ENCODE peak calls at places on chromosome 5, in seven cellular contexts. M, D, O, J, K, V and R are unnamed samples.

GRCh38 chr5:134088291-134088690 is 26.2 kb upstream of the TCF7 start:
- DNase-seq in V (no peak), K (no peak), J (no peak), O (no peak), M (no peak), D (no peak), R (no peak)

GRCh38 chr5:113122053-113122452 is 145.5 kb downstream of the DCP2 start:
- DNase-seq in K (no peak), J (no peak), M (no peak), V (no peak), O (no peak), D (no peak), R (no peak)

GRCh38 chr5:144598451-144599068 is 427.9 kb downstream of the KCTD16 start:
- DNase-seq in V (no peak), O (no peak), D (peak; percentile 44), J (no peak), K (no peak), M (peak; percentile 13), R (no peak)

GRCh38 chr5:180629703-180630382 is 19.6 kb downstream of the FLT4 start:
- DNase-seq in M (no peak), J (no peak), K (no peak), D (no peak), V (no peak), O (no peak), R (no peak)

GRCh38 chr5:115986358-115986757 is 24.1 kb downstream of the LVRN start:
- DNase-seq in V (no peak), O (no peak), K (no peak), J (no peak), M (no peak), D (no peak), R (no peak)

GRCh38 chr5:78627766-78628165 is 20.8 kb downstream of the LHFPL2 start:
- DNase-seq in M (no peak), D (no peak), O (no peak), K (no peak), J (no peak), V (no peak), R (no peak)

GRCh38 chr5:149429839-149430721 is 51.0 kb upstream of the IL17B start:
- DNase-seq in D (no peak), O (peak; percentile 47), V (no peak), M (no peak), K (no peak), J (no peak), R (no peak)

GRCh38 chr5:36610629-36611028 is 4.2 kb downstream of the SLC1A3 start:
- DNase-seq in V (no peak), M (no peak), K (no peak), J (no peak), O (no peak), D (no peak), R (no peak)

GRCh38 chr5:169296456-169297220 is 4.3 kb downstream of the SLIT3 start:
- DNase-seq in O (peak; percentile 35), V (no peak), J (no peak), M (peak; percentile 4), D (no peak), K (no peak), R (no peak)

GRCh38 chr5:94785111-94785510 is 166.6 kb downstream of the SLF1 start:
- DNase-seq in K (no peak), V (no peak), D (no peak), J (no peak), M (no peak), O (no peak), R (no peak)

GRCh38 chr5:59062986-59063683 is 480.3 kb downstream of the RAB3C start:
- DNase-seq in V (no peak), M (no peak), J (no peak), O (no peak), K (no peak), D (no peak), R (no peak)

GRCh38 chr5:87394407-87394806 is 18.3 kb downstream of the CCNH start:
- DNase-seq in K (no peak), V (no peak), O (no peak), D (no peak), J (no peak), M (no peak), R (no peak)

GRCh38 chr5:150113047-150113744 is 26.8 kb upstream of the CSF1R start:
- DNase-seq in V (peak; percentile 47), M (no peak), J (no peak), D (peak; percentile 25), K (no peak), O (peak; percentile 18), R (no peak)

GRCh38 chr5:59317023-59317771 is 576.3 kb downstream of the PDE4D start:
- DNase-seq in O (peak; percentile 61), J (no peak), D (no peak), M (peak; percentile 32), K (no peak), V (no peak), R (no peak)

GRCh38 chr5:91162534-91163381 is 220.4 kb downstream of the ARRDC3 start:
- DNase-seq in V (peak; percentile 62), K (peak; percentile 11), O (peak; percentile 84), D (peak; percentile 75), M (peak; percentile 35), J (peak; percentile 38), R (no peak)

DNA sequence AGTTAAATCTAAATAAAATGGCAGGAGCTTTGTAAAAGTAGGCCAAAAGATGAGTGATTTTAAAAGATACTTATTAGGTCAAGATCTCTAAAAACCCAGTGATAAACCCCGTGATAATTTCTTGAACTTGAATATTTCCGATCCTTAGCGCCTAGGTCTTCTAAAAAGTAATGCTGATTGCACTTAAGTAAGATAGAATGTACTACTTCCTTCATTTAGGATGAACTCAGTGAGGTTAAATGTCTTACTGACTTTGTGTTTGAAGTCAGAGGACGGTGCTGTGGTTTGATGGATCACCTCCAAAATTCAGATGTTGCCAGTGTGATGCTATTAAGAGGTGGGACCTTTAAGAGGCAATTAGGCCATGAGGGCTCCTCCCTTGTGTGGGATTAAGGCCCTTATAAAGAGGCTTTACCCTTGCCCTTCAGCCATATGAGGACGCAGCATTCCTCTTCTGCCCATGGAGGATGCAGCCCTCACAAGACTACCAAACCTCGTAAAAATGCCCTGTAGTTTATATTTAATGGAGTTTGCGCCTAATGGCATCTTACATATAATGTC is 130.1 kb downstream of the TRIO start:
- DNase-seq in M (no peak), K (no peak), V (no peak), D (no peak), O (no peak), J (no peak), R (no peak)
- H3K4me3 ChIP-seq in M (no peak overlapping the region), K (no peak overlapping the region), V (no peak overlapping the region), D (no peak overlapping the region), O (no peak overlapping the region), J (no peak overlapping the region), R (no peak overlapping the region)

GRCh38 chr5:171639236-171639635 is 146.4 kb upstream of the SMIM23 start:
- DNase-seq in V (no peak), M (no peak), O (no peak), D (no peak), J (no peak), K (no peak), R (no peak)

GRCh38 chr5:171641891-171642290 is 143.7 kb upstream of the SMIM23 start:
- DNase-seq in K (no peak), O (no peak), D (no peak), M (no peak), J (no peak), V (no peak), R (no peak)

GRCh38 chr5:171639966-171640365 is 145.7 kb upstream of the SMIM23 start:
- DNase-seq in K (no peak), D (no peak), M (no peak), V (no peak), J (no peak), O (no peak), R (no peak)

GRCh38 chr5:171642894-171643293 is 142.7 kb upstream of the SMIM23 start:
- DNase-seq in M (no peak), V (no peak), D (no peak), O (no peak), J (no peak), K (no peak), R (no peak)

DNA sequence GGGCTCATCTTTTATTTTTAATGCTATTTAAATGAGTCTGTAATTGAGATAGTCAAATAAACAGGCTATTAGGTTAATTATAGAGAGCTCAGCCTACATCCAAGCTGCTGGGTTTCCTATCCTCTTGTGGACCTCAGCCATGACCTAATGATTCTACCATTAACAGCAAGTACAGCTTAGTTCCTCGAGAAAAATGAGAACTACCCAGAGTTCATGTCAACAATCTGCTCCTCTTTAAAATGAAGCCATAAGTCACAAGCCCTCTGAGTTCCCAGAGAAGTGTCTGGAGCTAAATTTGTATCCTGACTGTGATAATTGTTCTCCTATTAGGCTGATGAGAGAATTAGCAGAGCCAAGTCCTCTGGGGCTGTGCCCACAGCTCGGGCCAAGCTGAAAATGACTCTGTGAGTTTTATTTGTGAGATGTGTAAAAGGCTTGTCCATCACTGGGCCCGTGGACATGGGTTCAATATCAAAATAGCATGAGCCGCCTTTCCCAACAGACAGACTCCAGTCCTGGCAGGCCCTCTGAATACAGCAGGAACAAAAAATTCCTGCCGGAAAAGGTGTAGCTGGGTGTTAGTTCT is 145.1 kb upstream of the SMIM23 start:
- DNase-seq in O (no peak), D (no peak), V (no peak), J (no peak), M (no peak), K (no peak), R (no peak)
- H3K27ac ChIP-seq in O (no peak overlapping the region), D (no peak overlapping the region), V (no peak overlapping the region), J (no peak overlapping the region), M (no peak overlapping the region), K (no peak overlapping the region), R (no peak overlapping the region)

DNA sequence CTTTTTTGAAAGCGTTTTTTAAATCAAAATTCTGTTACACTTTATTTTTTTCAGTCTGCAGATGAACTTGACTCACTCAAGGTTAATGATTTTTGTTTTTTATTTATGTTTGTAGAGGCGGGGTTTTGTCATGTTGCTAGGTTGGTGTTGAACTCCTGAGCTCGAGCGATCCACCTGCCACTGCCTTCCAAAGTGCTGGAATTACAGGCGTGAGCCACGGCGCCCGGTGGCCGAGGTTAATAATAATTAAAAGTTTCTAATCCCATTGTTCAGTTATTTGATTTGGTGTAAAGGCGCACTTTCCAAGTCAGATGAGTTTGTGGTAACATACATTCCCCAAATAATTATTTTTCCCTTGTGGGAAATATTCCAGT is 1.2 kb upstream of the CHD1 start:
- DNase-seq in M (peak; percentile 56), V (no peak), J (no peak), D (no peak), O (no peak), K (no peak), R (no peak)
- H3K4me1 ChIP-seq in M (no peaks in the 10 kb centered on the region), V (no peaks in the 10 kb centered on the region), J (no peaks in the 10 kb centered on the region), D (peaks cover 66% of the 10 kb centered on the region), O (no peaks in the 10 kb centered on the region), K (peaks cover 66% of the 10 kb centered on the region), R (peaks cover 49% of the 10 kb centered on the region)

DNA sequence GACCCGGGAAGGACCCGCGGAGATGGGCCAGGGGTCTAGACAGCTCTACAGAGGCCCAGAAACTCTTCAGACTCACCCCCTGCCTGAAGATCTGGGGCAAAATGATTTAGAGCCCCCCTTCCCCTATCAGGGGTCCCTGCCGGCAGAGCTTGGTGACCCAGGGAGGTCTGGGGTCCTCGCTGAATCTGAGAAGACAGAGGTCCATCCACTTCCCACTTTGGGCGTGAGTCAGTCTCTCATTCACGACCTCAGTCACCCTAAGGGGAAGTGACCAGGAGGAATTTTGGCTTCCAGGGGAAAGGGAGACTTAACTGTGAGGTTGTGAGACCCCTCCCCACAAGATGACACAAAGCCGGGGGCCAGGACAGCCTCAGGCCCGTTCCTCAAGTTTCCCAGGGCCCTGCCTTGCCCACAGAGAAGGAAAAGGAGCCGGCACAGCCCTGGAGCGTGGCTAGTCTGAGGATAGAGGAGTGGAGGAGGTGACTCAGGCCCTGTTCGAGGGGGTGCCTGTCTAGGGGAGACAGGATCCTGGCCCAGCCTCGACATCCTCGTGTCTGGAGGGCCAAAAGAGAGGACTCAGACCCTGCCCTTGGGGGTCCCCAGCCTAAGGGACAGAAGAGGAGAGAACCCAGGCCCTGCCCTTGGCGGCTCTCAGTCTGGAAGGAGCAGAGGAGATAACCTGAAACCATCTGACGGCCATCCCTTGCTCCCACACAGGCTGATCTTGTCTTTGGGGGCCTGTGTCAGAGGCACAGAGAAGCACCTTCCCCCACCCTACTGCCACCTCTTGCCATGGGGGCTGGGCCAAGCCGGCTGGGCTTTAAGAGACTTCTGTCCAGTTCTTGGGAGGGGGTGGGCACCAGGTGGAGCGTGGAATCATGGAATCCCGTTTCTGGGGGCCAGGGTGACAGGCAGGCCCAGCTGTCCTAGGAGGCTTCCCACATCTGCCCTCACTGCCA is 885 bp downstream of the PDLIM4 start:
- DNase-seq in K (no peak), D (no peak), J (no peak), M (no peak), O (peak; percentile 23), V (no peak), R (no peak)
- H3K4me3 ChIP-seq in K (no peak overlapping the region), D (peak overlapping the region; percentile 54), J (peak overlapping the region; percentile 66), M (peak overlapping the region; percentile 42), O (peak overlapping the region; percentile 40), V (peak overlapping the region; percentile 96), R (no peak overlapping the region)